ENCODE peak calls at places on chromosomes 5 and 9, in nine cellular contexts. T is upper lobe of left lung, D is adrenal gland, F is A549, Y is spleen, M is kidney, W is small intestine, B is pancreas, V is lung. I is an unnamed sample. For H3K4me1 and H3K9me3, the result is how much of the 10 kb centered on the place peaks cover.

GRCh38 chr9:127763918-127764384 is 14.5 kb downstream of the SH2D3C start:
- DNase-seq in T (peak), D (peak), F (no peak), Y (no peak), M (no peak), W (peak), B (no peak), V (peak), I (no peak)

GRCh38 chr9:126450537-126451205 is 124.0 kb downstream of the MVB12B start:
- DNase-seq in T (no peak), D (no peak), F (no peak), Y (peak), M (no peak), W (no peak), B (no peak), V (no peak), I (no peak)

GRCh38 chr5:106454651-106455415 is 1215.9 kb downstream of the EFNA5 start:
- DNase-seq in T (peak), D (no peak), F (no peak), Y (no peak), M (no peak), W (no peak), B (no peak), V (no peak), I (peak)

GRCh38 chr9:124140941-124141568 is 116.7 kb upstream of the NEK6 start:
- DNase-seq in T (no peak), D (no peak), F (no peak), Y (no peak), M (no peak), W (no peak), B (no peak), V (no peak), I (no peak)

GRCh38 chr9:122346478-122347347 is 24.1 kb upstream of the PTGS1 start:
- DNase-seq in T (peak), D (peak), F (peak), Y (peak), M (peak), W (peak), B (peak), V (peak), I (peak)

GRCh38 chr9:77440057-77440456 is 208.1 kb downstream of the GNA14 start:
- DNase-seq in T (no peak), D (no peak), F (no peak), Y (no peak), M (no peak), W (no peak), B (peak), V (no peak), I (peak)

GRCh38 chr5:160929343-160929742 is 77.3 kb upstream of the ATP10B start:
- DNase-seq in T (peak), D (no peak), F (no peak), Y (no peak), M (no peak), W (peak), B (no peak), V (peak), I (no peak)

GRCh38 chr5:167504276-167504675 is 787.2 kb upstream of the WWC1 start:
- DNase-seq in T (no peak), D (no peak), F (no peak), Y (no peak), M (no peak), W (no peak), B (no peak), V (no peak), I (no peak)

GRCh38 chr5:36734422-36734821 is 128.0 kb downstream of the SLC1A3 start:
- DNase-seq in T (no peak), D (no peak), F (no peak), Y (no peak), M (no peak), W (peak), B (no peak), V (no peak), I (peak)

GRCh38 chr5:112635771-112636170 is 101.9 kb upstream of the APC start:
- DNase-seq in T (no peak), D (no peak), F (no peak), Y (no peak), M (no peak), W (no peak), B (no peak), V (no peak), I (no peak)

GRCh38 chr9:6959275-6960000 is 201.7 kb downstream of the KDM4C start:
- DNase-seq in T (no peak), D (no peak), F (no peak), Y (no peak), M (no peak), W (peak), B (no peak), V (no peak), I (no peak)

GRCh38 chr5:163569284-163569683 is 63.9 kb downstream of the MAT2B start:
- DNase-seq in T (no peak), D (no peak), F (no peak), Y (no peak), M (no peak), W (peak), B (no peak), V (no peak), I (peak)

GRCh38 chr9:84170521-84171141 is 169.9 kb downstream of the SLC28A3 start:
- DNase-seq in T (peak), D (peak), F (peak), Y (peak), M (peak), W (peak), B (peak), V (peak), I (peak)

GRCh38 chr5:148541054-148541835 is 113.1 kb downstream of the HTR4 start:
- DNase-seq in T (no peak), D (no peak), F (no peak), Y (no peak), M (no peak), W (no peak), B (no peak), V (no peak), I (no peak)

GRCh38 chr5:131081371-131081770 is 83.7 kb downstream of the HINT1 start:
- DNase-seq in T (no peak), D (no peak), F (no peak), Y (no peak), M (no peak), W (no peak), B (no peak), V (no peak), I (peak)

GRCh38 chr5:73170522-73170921 is 2.5 kb upstream of the TMEM174 start:
- DNase-seq in T (no peak), D (no peak), F (no peak), Y (no peak), M (no peak), W (peak), B (no peak), V (no peak), I (no peak)

GRCh38 chr9:88184986-88185385 is 46.7 kb upstream of the SPATA31C2 start:
- DNase-seq in T (no peak), D (no peak), F (no peak), Y (no peak), M (no peak), W (no peak), B (no peak), V (peak), I (no peak)

GRCh38 chr5:159048298-159048697 is 51.4 kb downstream of the EBF1 start:
- DNase-seq in T (no peak), D (no peak), F (no peak), Y (no peak), M (no peak), W (no peak), B (no peak), V (no peak), I (no peak)

GRCh38 chr9:3526903-3527652 is 1.3 kb upstream of the RFX3 start:
- DNase-seq in T (peak), D (peak), F (peak), Y (peak), M (no peak), W (peak), B (no peak), V (no peak), I (peak)

GRCh38 chr9:120928720-120929389 is 2.3 kb upstream of the TRAF1 start:
- DNase-seq in T (peak), D (peak), F (peak), Y (peak), M (peak), W (peak), B (peak), V (peak), I (peak)

GRCh38 chr9:73780916-73781315 is 629.3 kb downstream of the ANXA1 start:
- DNase-seq in T (no peak), D (no peak), F (no peak), Y (no peak), M (no peak), W (no peak), B (no peak), V (no peak), I (peak)

GRCh38 chr5:151092750-151093149 is 11.9 kb upstream of the TNIP1 start:
- DNase-seq in T (peak), D (no peak), F (no peak), Y (no peak), M (no peak), W (peak), B (no peak), V (peak), I (peak)

GRCh38 chr9:130960522-130961378 is 21.7 kb upstream of the FIBCD1 start:
- DNase-seq in T (no peak), D (no peak), F (no peak), Y (no peak), M (no peak), W (no peak), B (no peak), V (no peak), I (no peak)

GRCh38 chr9:89881431-89881830 is 276.6 kb downstream of the GADD45G start:
- DNase-seq in T (peak), D (no peak), F (no peak), Y (no peak), M (no peak), W (no peak), B (no peak), V (no peak), I (no peak)

GRCh38 chr5:177356756-177357458 is 817 bp upstream of the RGS14 start:
- DNase-seq in T (no peak), D (no peak), F (no peak), Y (no peak), M (peak), W (no peak), B (no peak), V (no peak), I (no peak)
- H3K4me3 ChIP-seq in T (no peak), D (no peak), F (no peak), Y (peak), M (no peak), W (no peak), B (no peak), V (no peak), I (no peak)

GRCh38 chr5:93188876-93189485 is 392.0 kb downstream of the NR2F1-AS1 start:
- DNase-seq in T (no peak), D (no peak), F (no peak), Y (no peak), M (no peak), W (no peak), B (no peak), V (no peak), I (no peak)

GRCh38 chr5:93191016-93191415 is 390.0 kb downstream of the NR2F1-AS1 start:
- DNase-seq in T (no peak), D (no peak), F (no peak), Y (no peak), M (no peak), W (no peak), B (no peak), V (no peak), I (no peak)

GRCh38 chr5:93192107-93192506 is 388.9 kb downstream of the NR2F1-AS1 start:
- DNase-seq in T (no peak), D (no peak), F (peak), Y (no peak), M (no peak), W (no peak), B (no peak), V (no peak), I (peak)

GRCh38 chr5:93191426-93191825 is 389.6 kb downstream of the NR2F1-AS1 start:
- DNase-seq in T (no peak), D (no peak), F (no peak), Y (no peak), M (no peak), W (no peak), B (no peak), V (no peak), I (no peak)

DNA sequence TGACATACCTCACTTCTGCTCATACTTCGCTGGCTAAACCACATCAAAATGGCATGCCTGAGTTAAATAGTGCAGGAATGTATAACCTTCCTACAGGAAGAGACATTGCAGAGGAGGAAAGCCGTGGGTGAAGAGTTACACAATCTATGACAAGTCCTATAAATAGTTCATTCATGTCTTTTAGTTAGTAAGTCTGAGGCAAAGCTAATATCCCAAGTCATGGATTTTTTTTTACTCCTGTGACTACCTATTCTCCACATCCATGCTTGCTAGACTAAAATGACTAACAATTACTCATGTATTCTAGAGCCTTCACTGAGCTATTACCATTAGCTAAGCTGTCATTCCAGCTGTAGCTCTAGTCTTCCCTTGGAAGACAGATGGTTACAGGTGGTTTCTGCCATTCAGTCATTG is 391.3 kb downstream of the NR2F1-AS1 start:
- DNase-seq in T (no peak), D (no peak), F (peak), Y (no peak), M (no peak), W (no peak), B (no peak), V (no peak), I (peak)
- H3K4me1 ChIP-seq in T (under half), D (under half), F (half or more), Y (under half), M (under half), W (under half), B (under half), V (under half), I (half or more)

GRCh38 chr5:45795458-45795857 is 99.3 kb upstream of the HCN1 start:
- DNase-seq in T (no peak), D (no peak), F (no peak), Y (no peak), M (no peak), W (no peak), B (no peak), V (no peak), I (no peak)
- H3K9me3 ChIP-seq in T (under half), D (under half), F (under half), Y (under half), M (under half), W (under half), B (under half), V (under half), I (under half)

GRCh38 chr9:677461-678097 is 163.9 kb upstream of the DMRT1 start:
- DNase-seq in T (no peak), D (no peak), F (no peak), Y (no peak), M (no peak), W (peak), B (no peak), V (peak), I (no peak)

GRCh38 chr9:679462-679861 is 162.0 kb upstream of the DMRT1 start:
- DNase-seq in T (no peak), D (no peak), F (no peak), Y (no peak), M (no peak), W (no peak), B (no peak), V (no peak), I (no peak)

GRCh38 chr9:675697-676370 is 165.7 kb upstream of the DMRT1 start:
- DNase-seq in T (no peak), D (no peak), F (no peak), Y (no peak), M (no peak), W (no peak), B (no peak), V (no peak), I (no peak)

GRCh38 chr9:673966-674526 is 167.5 kb upstream of the DMRT1 start:
- DNase-seq in T (no peak), D (no peak), F (no peak), Y (no peak), M (no peak), W (no peak), B (no peak), V (no peak), I (no peak)

GRCh38 chr9:676780-677458 is 164.6 kb upstream of the DMRT1 start:
- DNase-seq in T (no peak), D (no peak), F (no peak), Y (no peak), M (no peak), W (peak), B (no peak), V (peak), I (no peak)
- H3K4me3 ChIP-seq in T (peak), D (no peak), F (peak), Y (peak), M (peak), W (no peak), B (peak), V (no peak), I (peak)

GRCh38 chr9:113649855-113650206 is 186.3 kb downstream of the RGS3 start:
- DNase-seq in T (peak), D (no peak), F (no peak), Y (peak), M (no peak), W (no peak), B (no peak), V (no peak), I (no peak)
- H3K4me1 ChIP-seq in T (under half), D (under half), F (under half), Y (under half), M (under half), W (under half), B (under half), V (under half), I (under half)